ENCODE peak calls at places on chromosomes 2 and 18, in six cellular contexts. N is stimulated activated CD4-positive, alpha-beta T cell treated with anti-CD3 and anti-CD28 coated beads, Interleukin-4, amount 100 ng/mL, for 48 hours; Z is CD8-positive, alpha-beta memory T cell; E is fibroblast of gingiva; W is hippocampal formation; Y is activated T-cell treated with anti-CD3 and anti-CD28 coated beads for 1 hour. T is an unnamed sample.

GRCh38 chr18:29083545-29083944 is 906.6 kb upstream of the CDH2 start:
- DNase-seq in Z (no peak), W (no peak), Y (no peak), N (no peak), E (peak), T (no peak)

GRCh38 chr2:74735009-74735408 is 81.0 kb downstream of the SEMA4F start:
- DNase-seq in Z (no peak), Y (no peak), W (no peak), N (no peak), E (no peak), T (no peak)

GRCh38 chr18:70036771-70037452 is 89.2 kb upstream of the CD226 start:
- DNase-seq in Y (no peak), N (no peak), W (peak), Z (no peak), E (no peak), T (peak)

GRCh38 chr2:198916548-198916947 is 541.2 kb downstream of the SATB2 start:
- DNase-seq in Y (no peak), N (no peak), Z (no peak), E (no peak), W (no peak), T (no peak)

GRCh38 chr2:81894451-81894990 is 1590.0 kb upstream of the LRRTM1 start:
- DNase-seq in Z (no peak), N (no peak), Y (no peak), E (no peak), W (no peak), T (no peak)

GRCh38 chr2:229084467-229084866 is 186.6 kb downstream of the PID1 start:
- DNase-seq in Y (no peak), Z (no peak), W (no peak), E (peak), N (no peak), T (no peak)

GRCh38 chr2:167784071-167784400 is 463.4 kb downstream of the STK39 start:
- DNase-seq in N (no peak), W (no peak), Z (no peak), E (no peak), Y (no peak), T (no peak)

GRCh38 chr2:20454036-20454981 is 7.4 kb downstream of the RHOB start:
- DNase-seq in Y (no peak), E (no peak), N (no peak), W (no peak), Z (no peak), T (no peak)

GRCh38 chr2:224909885-224910517 is 132.3 kb downstream of the DOCK10 start:
- DNase-seq in Y (no peak), W (no peak), N (no peak), Z (peak), E (peak), T (no peak)

GRCh38 chr2:86703704-86704370 is 16.3 kb upstream of the RMND5A start:
- DNase-seq in Y (no peak), E (peak), N (no peak), W (no peak), Z (no peak), T (no peak)

GRCh38 chr2:80102026-80102425 is 202.5 kb downstream of the LRRTM1 start:
- DNase-seq in W (no peak), E (peak), Z (no peak), N (no peak), Y (no peak), T (no peak)

GRCh38 chr2:12120281-12121150 is 374.1 kb downstream of the LPIN1 start:
- DNase-seq in W (no peak), Z (no peak), Y (no peak), N (no peak), E (peak), T (no peak)

GRCh38 chr18:79400091-79400590 is 4.4 kb downstream of the NFATC1 start:
- DNase-seq in Y (peak), W (no peak), Z (peak), E (no peak), N (no peak), T (peak)

GRCh38 chr2:40421643-40422297 is 30.1 kb downstream of the SLC8A1 start:
- DNase-seq in E (peak), W (no peak), Y (no peak), N (no peak), Z (no peak), T (no peak)

GRCh38 chr2:106566050-106566449 is 78.9 kb downstream of the CD8B2 start:
- DNase-seq in Y (no peak), W (no peak), E (no peak), N (peak), Z (no peak), T (no peak)

GRCh38 chr2:178829299-178829698 is 22.1 kb upstream of the TTN start:
- DNase-seq in Z (peak), W (no peak), N (no peak), E (no peak), Y (no peak), T (no peak)

GRCh38 chr2:226354434-226354833 is 445.2 kb downstream of the IRS1 start:
- DNase-seq in W (no peak), N (no peak), Y (no peak), E (peak), Z (no peak), T (no peak)

GRCh38 chr18:12092398-12093229 is 1.0 kb upstream of the ANKRD62 start:
- DNase-seq in E (no peak), Z (no peak), N (no peak), W (no peak), Y (no peak), T (no peak)

GRCh38 chr2:219296631-219297391 is 12.4 kb downstream of the PTPRN start:
- DNase-seq in N (no peak), Y (no peak), Z (peak), W (no peak), E (no peak), T (no peak)

GRCh38 chr2:15169326-15170038 is 391.7 kb downstream of the NBAS start:
- DNase-seq in W (no peak), N (no peak), Y (no peak), E (peak), Z (no peak), T (no peak)